ENCODE peak calls at places on chromosomes 5 and 9, in seven cellular contexts. K, Z, X, P, H, C and T are unnamed samples.

GRCh38 chr9:83956288-83957028 is 23.6 kb downstream of the HNRNPK start:
- DNase-seq in K (no peak), Z (no peak), X (peak), P (no peak), H (peak), C (peak), T (peak)

GRCh38 chr5:94433393-94434149 is 184.8 kb downstream of the KIAA0825 start:
- DNase-seq in K (peak), Z (no peak), X (no peak), P (no peak), H (peak), C (no peak), T (no peak)

GRCh38 chr9:95506692-95507455 is 9.9 kb downstream of the PTCH1 start:
- DNase-seq in K (no peak), Z (peak), X (peak), P (no peak), H (peak), C (peak), T (peak)

GRCh38 chr5:43041669-43042175 is 1.6 kb upstream of the ANXA2R start:
- DNase-seq in K (no peak), Z (peak), X (peak), P (no peak), H (peak), C (no peak), T (peak)

GRCh38 chr5:93274291-93274690 is 306.7 kb downstream of the NR2F1-AS1 start:
- DNase-seq in K (no peak), Z (no peak), X (no peak), P (no peak), H (no peak), C (no peak), T (no peak)

GRCh38 chr5:105817416-105817815 is 1853.3 kb downstream of the EFNA5 start:
- DNase-seq in K (no peak), Z (no peak), X (no peak), P (no peak), H (no peak), C (no peak), T (no peak)

GRCh38 chr5:83512051-83512745 is 40.7 kb downstream of the VCAN start:
- DNase-seq in K (no peak), Z (no peak), X (no peak), P (no peak), H (no peak), C (no peak), T (no peak)

GRCh38 chr9:132997591-132997990 is 19.1 kb downstream of the GFI1B start:
- DNase-seq in K (no peak), Z (no peak), X (peak), P (no peak), H (peak), C (peak), T (no peak)

GRCh38 chr5:142906863-142907671 is 136.9 kb downstream of the ARHGAP26 start:
- DNase-seq in K (no peak), Z (no peak), X (no peak), P (no peak), H (no peak), C (no peak), T (no peak)

GRCh38 chr5:96080557-96080956 is 118.9 kb upstream of the ELL2 start:
- DNase-seq in K (no peak), Z (no peak), X (peak), P (no peak), H (no peak), C (no peak), T (no peak)

GRCh38 chr9:792331-793260 is 48.9 kb upstream of the DMRT1 start:
- DNase-seq in K (no peak), Z (no peak), X (no peak), P (no peak), H (peak), C (no peak), T (peak)

GRCh38 chr5:82404382-82404945 is 126.3 kb upstream of the RPS23 start:
- DNase-seq in K (no peak), Z (no peak), X (no peak), P (no peak), H (no peak), C (no peak), T (no peak)

GRCh38 chr5:82406200-82406773 is 128.1 kb upstream of the RPS23 start:
- DNase-seq in K (no peak), Z (no peak), X (no peak), P (no peak), H (no peak), C (no peak), T (no peak)

GRCh38 chr5:82403724-82404123 is 125.6 kb upstream of the RPS23 start:
- DNase-seq in K (no peak), Z (no peak), X (peak), P (no peak), H (no peak), C (no peak), T (no peak)

GRCh38 chr5:82405618-82406199 is 127.6 kb upstream of the RPS23 start:
- DNase-seq in K (no peak), Z (no peak), X (no peak), P (no peak), H (peak), C (no peak), T (no peak)

GRCh38 chr5:82405166-82405565 is 127.0 kb upstream of the RPS23 start:
- DNase-seq in K (no peak), Z (no peak), X (no peak), P (no peak), H (no peak), C (no peak), T (no peak)
- TF ChIP-seq JUND in K (no peak), Z (no peak), X (no peak), P (no peak), H (no peak), C (no peak), T (no peak)

DNA sequence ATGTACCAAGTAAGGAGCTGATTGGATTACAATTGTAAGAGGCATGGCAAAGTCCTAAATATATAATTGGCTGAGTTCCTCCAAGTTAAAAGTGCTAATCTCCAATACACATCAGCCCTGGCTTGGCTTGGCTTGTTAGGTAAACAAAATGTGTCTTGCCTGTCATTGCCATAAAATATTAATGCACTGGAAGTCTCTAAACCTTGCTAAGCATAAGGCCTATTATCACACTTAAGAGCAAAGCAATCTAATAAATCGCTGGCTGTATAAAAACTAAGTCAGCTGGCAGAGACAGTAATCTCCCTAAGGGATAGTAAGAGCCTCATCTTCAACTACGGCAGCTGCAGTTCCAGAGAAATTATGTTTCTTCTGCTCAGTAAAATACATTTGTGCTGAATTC is 418.6 kb upstream of the GRAMD2B start:
- DNase-seq in K (no peak), Z (no peak), X (no peak), P (no peak), H (no peak), C (no peak), T (no peak)
- TF ChIP-seq JUND in K (no peak), Z (no peak), X (no peak), P (no peak), H (no peak), C (no peak), T (no peak)

DNA sequence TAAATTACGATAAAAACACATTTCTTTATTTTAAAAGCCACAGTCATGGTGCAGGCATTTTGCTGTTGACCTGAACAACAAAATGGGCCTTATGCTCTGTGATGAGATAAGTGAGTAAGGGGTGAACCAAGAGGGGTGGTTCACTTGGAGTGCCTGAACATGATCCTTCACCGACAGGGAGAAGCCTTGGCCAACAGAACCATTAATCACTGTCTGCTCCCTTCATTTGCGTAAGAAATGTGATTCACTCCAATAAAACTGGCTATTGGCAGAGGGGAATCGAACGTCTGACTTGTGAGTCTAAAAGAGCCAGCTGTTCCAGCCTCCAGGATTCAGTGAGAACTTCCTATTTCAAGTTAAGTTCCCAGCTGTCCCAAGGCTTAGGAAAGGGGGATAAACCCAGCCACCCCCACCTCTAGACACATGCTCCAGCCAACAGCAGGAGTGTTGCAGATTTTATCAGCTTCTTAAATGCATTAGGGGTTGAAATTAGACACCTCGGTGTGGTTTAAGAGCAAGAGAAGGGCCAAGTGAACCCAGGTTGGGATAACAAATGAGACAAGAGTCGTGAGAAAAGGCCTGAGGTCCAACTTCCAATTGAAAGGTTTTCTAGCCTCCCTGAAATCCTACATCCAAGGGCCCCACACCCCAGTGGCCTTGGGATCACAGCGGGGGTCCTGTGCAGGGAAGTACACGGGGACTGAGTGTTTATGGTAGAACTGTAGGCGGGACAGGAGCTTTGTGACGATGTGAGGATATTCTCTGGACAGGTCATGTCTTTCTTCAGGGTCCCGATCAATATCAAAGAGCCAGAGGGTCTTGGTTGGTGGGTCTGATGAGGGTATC is 131.4 kb upstream of the LHFPL2 start:
- DNase-seq in K (no peak), Z (no peak), X (peak), P (no peak), H (no peak), C (no peak), T (no peak)
- TF ChIP-seq JUND in K (no peak), Z (no peak), X (no peak), P (no peak), H (no peak), C (no peak), T (no peak)

GRCh38 chr9:107878462-107878861 is 388.9 kb upstream of the KLF4 start:
- DNase-seq in K (no peak), Z (no peak), X (no peak), P (no peak), H (no peak), C (no peak), T (no peak)
- TF ChIP-seq JUND in K (no peak), Z (no peak), X (no peak), P (no peak), H (no peak), C (no peak), T (no peak)

GRCh38 chr9:110626109-110626829 is 42.3 kb upstream of the MUSK start:
- DNase-seq in K (no peak), Z (no peak), X (no peak), P (peak), H (no peak), C (no peak), T (no peak)

GRCh38 chr9:110622368-110622767 is 42.8 kb upstream of the SVEP1 start:
- DNase-seq in K (no peak), Z (no peak), X (no peak), P (no peak), H (no peak), C (no peak), T (no peak)

GRCh38 chr9:110620726-110621125 is 41.2 kb upstream of the SVEP1 start:
- DNase-seq in K (no peak), Z (no peak), X (no peak), P (no peak), H (no peak), C (no peak), T (no peak)

GRCh38 chr9:110619831-110620230 is 40.3 kb upstream of the SVEP1 start:
- DNase-seq in K (no peak), Z (no peak), X (no peak), P (no peak), H (no peak), C (no peak), T (no peak)

GRCh38 chr9:110623462-110624025 is 44.0 kb upstream of the SVEP1 start:
- DNase-seq in K (peak), Z (peak), X (peak), P (peak), H (peak), C (peak), T (peak)
- TF ChIP-seq JUND in K (no peak), Z (no peak), X (no peak), P (no peak), H (no peak), C (no peak), T (no peak)

DNA sequence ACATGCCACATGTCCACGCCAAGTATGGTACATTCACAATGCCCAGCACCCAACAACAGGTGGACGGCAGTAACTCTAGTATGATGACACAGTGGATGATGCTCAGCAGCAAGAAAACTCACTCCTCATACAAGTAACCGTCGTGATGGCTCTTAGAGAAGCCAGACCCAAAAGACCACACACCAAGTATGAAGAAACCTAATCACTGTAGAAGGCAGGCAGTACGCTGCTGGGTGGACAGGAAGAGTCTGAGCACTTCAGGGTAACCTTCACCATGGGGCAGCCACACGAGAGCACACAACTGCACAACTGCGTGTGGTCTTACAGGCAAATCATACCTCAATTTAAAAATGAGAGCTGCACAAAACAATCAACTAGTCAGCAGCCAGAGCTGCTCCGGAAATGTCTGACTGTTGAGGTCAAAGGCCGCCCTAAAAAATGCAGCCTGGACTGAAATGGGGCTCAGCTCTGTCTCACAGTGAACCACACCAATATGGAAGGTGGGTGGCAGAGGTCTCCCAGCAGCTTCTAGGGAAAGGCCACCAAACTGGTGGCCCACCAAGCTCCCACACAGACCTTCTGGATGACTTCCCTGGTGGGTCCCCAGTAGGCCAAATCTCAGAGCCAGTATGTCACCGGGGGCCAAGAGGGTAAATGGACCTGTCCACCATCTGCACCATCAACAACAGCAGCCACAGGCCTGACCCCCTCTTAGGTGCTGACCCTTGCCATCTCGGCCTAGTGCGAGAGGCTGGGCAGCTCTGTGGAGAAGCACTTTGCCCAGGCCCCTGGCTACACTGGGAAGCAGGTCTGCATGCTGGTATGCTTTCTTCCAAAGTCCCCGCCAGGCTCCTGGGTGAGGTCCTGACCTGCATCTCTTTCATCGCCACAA is 17.8 kb downstream of the BICD2 start:
- DNase-seq in K (no peak), Z (no peak), X (peak), P (no peak), H (peak), C (no peak), T (no peak)
- TF ChIP-seq JUND in K (no peak), Z (no peak), X (no peak), P (no peak), H (no peak), C (no peak), T (no peak)

DNA sequence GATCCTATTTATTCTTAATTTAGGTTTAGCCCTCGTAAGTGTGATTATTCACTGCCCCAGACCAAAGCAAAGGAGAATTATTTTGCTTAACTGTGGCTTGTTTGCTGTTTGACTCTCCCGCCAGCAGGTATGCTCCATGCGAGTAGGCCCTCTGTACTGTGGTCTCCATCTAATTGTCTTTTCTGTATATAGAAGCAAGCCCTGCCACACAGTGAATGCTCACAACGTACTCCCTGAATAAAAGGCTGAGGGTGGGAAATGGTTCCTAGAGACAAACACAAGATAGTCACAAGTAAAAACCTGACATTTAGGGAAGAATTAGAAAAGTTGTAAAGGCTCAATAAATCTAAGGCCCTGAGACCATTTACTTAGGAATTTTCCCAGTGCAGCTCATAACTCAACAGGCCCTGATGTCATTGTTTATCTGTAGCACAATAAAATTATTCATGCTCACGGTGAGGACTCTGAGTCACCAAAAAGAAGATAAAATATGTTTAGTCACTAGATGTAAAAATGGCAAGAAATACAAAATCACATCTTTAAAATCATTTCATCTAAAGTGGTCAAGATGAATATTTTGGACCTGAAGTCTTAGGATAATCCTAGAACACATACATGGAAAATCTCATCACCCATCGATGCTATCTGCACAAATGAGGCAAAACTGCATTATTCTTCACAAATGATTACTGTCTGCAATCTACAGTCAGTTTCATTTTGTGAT is 473.2 kb downstream of the ENC1 start:
- DNase-seq in K (no peak), Z (no peak), X (no peak), P (no peak), H (no peak), C (no peak), T (no peak)
- TF ChIP-seq JUND in K (no peak), Z (no peak), X (no peak), P (no peak), H (no peak), C (peak), T (no peak)